ENCODE peak calls at places on chromosomes 13 and 19, in eight cellular contexts. J, Y, E, Q, N, X, I and R are unnamed samples.

GRCh38 chr19:17847538-17848366 is at the start of gene JAK3:
- DNase-seq in J (no peak), Y (peak), E (peak), Q (no peak), N (peak), X (peak), I (no peak), R (peak)

GRCh38 chr13:21147827-21148226 is 28.5 kb downstream of the SKA3 start:
- DNase-seq in J (no peak), Y (no peak), E (no peak), Q (no peak), N (no peak), X (no peak), I (no peak), R (no peak)

GRCh38 chr13:53151692-53152421 is 123.2 kb downstream of the OLFM4 start:
- DNase-seq in J (no peak), Y (no peak), E (peak), Q (peak), N (peak), X (peak), I (peak), R (peak)

GRCh38 chr19:14048439-14049153 is 13.3 kb downstream of the PALM3 start:
- DNase-seq in J (no peak), Y (peak), E (peak), Q (no peak), N (no peak), X (peak), I (peak), R (peak)

GRCh38 chr19:52066258-52066866 is 17.7 kb upstream of the ZNF432 start:
- DNase-seq in J (no peak), Y (no peak), E (no peak), Q (no peak), N (no peak), X (no peak), I (no peak), R (no peak)

GRCh38 chr13:40094056-40094455 is 438.6 kb downstream of the COG6 start:
- DNase-seq in J (no peak), Y (no peak), E (no peak), Q (no peak), N (no peak), X (no peak), I (peak), R (no peak)

GRCh38 chr19:18793144-18794028 is 2.3 kb upstream of the COMP start:
- DNase-seq in J (no peak), Y (no peak), E (no peak), Q (no peak), N (no peak), X (no peak), I (no peak), R (no peak)

GRCh38 chr19:51644636-51645271 is 1.9 kb downstream of the SIGLEC14 start:
- DNase-seq in J (no peak), Y (no peak), E (no peak), Q (no peak), N (peak), X (no peak), I (no peak), R (no peak)

GRCh38 chr13:39676315-39676876 is 20.9 kb downstream of the COG6 start:
- DNase-seq in J (no peak), Y (no peak), E (peak), Q (no peak), N (peak), X (peak), I (peak), R (peak)

GRCh38 chr19:43809762-43810696 is 7.8 kb upstream of the LYPD5 start:
- DNase-seq in J (no peak), Y (no peak), E (peak), Q (no peak), N (peak), X (peak), I (peak), R (peak)
- TF ChIP-seq CTCF in J (peak), Y (no peak), E (peak), Q (peak), N (peak), X (peak), I (peak), R (peak)

GRCh38 chr19:15368051-15368632 is 11.4 kb downstream of the AKAP8 start:
- DNase-seq in J (no peak), Y (no peak), E (no peak), Q (no peak), N (no peak), X (no peak), I (no peak), R (no peak)

GRCh38 chr19:15368798-15369593 is 10.6 kb downstream of the AKAP8 start:
- DNase-seq in J (no peak), Y (no peak), E (no peak), Q (no peak), N (no peak), X (no peak), I (no peak), R (no peak)

GRCh38 chr19:15367439-15367838 is 12.1 kb downstream of the AKAP8 start:
- DNase-seq in J (no peak), Y (no peak), E (no peak), Q (no peak), N (no peak), X (no peak), I (no peak), R (no peak)

GRCh38 chr19:15369594-15369891 is 10.0 kb downstream of the AKAP8 start:
- DNase-seq in J (no peak), Y (no peak), E (no peak), Q (no peak), N (no peak), X (no peak), I (no peak), R (no peak)

GRCh38 chr19:15365264-15365663 is 14.3 kb downstream of the AKAP8 start:
- DNase-seq in J (no peak), Y (no peak), E (no peak), Q (no peak), N (no peak), X (no peak), I (no peak), R (no peak)
- TF ChIP-seq CTCF in J (no peak), Y (no peak), E (no peak), Q (no peak), N (no peak), X (no peak), I (no peak), R (no peak)

GRCh38 chr19:7535035-7535992 is at the start of gene PNPLA6:
- DNase-seq in J (peak), Y (peak), E (peak), Q (no peak), N (peak), X (peak), I (peak), R (peak)
- TF ChIP-seq CTCF in J (no peak), Y (no peak), E (no peak), Q (no peak), N (no peak), X (no peak), I (no peak), R (no peak)

GRCh38 chr19:709196-709964 is 645 bp downstream of the PALM start:
- DNase-seq in J (no peak), Y (no peak), E (peak), Q (no peak), N (no peak), X (peak), I (no peak), R (no peak)

GRCh38 chr19:708154-709141 is at the start of gene PALM:
- DNase-seq in J (peak), Y (no peak), E (peak), Q (no peak), N (no peak), X (peak), I (no peak), R (no peak)

GRCh38 chr19:711224-711623 is 2.5 kb downstream of the PALM start:
- DNase-seq in J (no peak), Y (no peak), E (no peak), Q (no peak), N (no peak), X (no peak), I (no peak), R (no peak)

GRCh38 chr19:710767-711166 is 2.0 kb downstream of the PALM start:
- DNase-seq in J (no peak), Y (no peak), E (no peak), Q (no peak), N (no peak), X (no peak), I (no peak), R (no peak)

GRCh38 chr19:709965-710714 is 1.4 kb downstream of the PALM start:
- DNase-seq in J (peak), Y (no peak), E (peak), Q (no peak), N (no peak), X (no peak), I (no peak), R (no peak)
- TF ChIP-seq CTCF in J (no peak), Y (no peak), E (no peak), Q (no peak), N (no peak), X (no peak), I (no peak), R (no peak)

GRCh38 chr13:79228972-79229371 is 177.1 kb downstream of the RBM26 start:
- DNase-seq in J (no peak), Y (no peak), E (no peak), Q (no peak), N (no peak), X (no peak), I (peak), R (no peak)

GRCh38 chr13:79226938-79227337 is 179.1 kb downstream of the RBM26 start:
- DNase-seq in J (no peak), Y (no peak), E (no peak), Q (no peak), N (no peak), X (peak), I (no peak), R (no peak)

GRCh38 chr13:79229761-79230160 is 176.3 kb downstream of the RBM26 start:
- DNase-seq in J (no peak), Y (no peak), E (no peak), Q (no peak), N (no peak), X (no peak), I (no peak), R (no peak)

GRCh38 chr13:79227418-79227817 is 178.6 kb downstream of the RBM26 start:
- DNase-seq in J (no peak), Y (no peak), E (no peak), Q (no peak), N (peak), X (no peak), I (no peak), R (peak)

GRCh38 chr13:79231887-79232286 is 174.2 kb downstream of the RBM26 start:
- DNase-seq in J (no peak), Y (no peak), E (no peak), Q (no peak), N (no peak), X (no peak), I (peak), R (no peak)
- TF ChIP-seq CTCF in J (no peak), Y (no peak), E (no peak), Q (no peak), N (no peak), X (no peak), I (no peak), R (no peak)

GRCh38 chr19:46616631-46617322 is 8.1 kb downstream of the PTGIR start:
- DNase-seq in J (no peak), Y (no peak), E (peak), Q (no peak), N (peak), X (peak), I (peak), R (no peak)
- TF ChIP-seq CTCF in J (no peak), Y (no peak), E (peak), Q (peak), N (peak), X (peak), I (peak), R (peak)

DNA sequence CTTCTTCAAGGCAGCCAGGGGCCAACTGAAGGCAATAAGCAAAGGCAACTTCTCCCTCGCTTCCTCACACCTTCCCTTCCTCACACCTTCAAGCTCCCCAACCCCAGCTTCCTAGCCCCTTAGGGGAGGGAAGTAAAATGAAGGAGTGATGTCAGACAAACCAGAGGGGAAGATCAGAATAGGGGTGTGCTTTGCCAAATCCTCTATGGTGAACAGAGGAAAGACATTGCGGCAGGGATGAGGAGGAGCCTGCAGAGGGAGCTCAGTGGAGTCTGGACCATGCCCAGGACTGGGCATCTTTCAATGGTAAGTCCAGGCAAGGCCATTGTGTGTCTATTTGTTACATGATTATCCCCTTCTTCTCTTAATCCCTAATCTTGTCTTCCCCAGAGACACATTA is 164.0 kb downstream of the TSHZ3 start:
- DNase-seq in J (no peak), Y (no peak), E (peak), Q (no peak), N (no peak), X (no peak), I (no peak), R (no peak)
- TF ChIP-seq CTCF in J (no peak), Y (no peak), E (no peak), Q (no peak), N (no peak), X (peak), I (no peak), R (no peak)

GRCh38 chr19:43599635-43600295 is 3.4 kb downstream of the ZNF576 start:
- DNase-seq in J (no peak), Y (no peak), E (no peak), Q (no peak), N (no peak), X (no peak), I (no peak), R (no peak)
- TF ChIP-seq CTCF in J (no peak), Y (no peak), E (no peak), Q (no peak), N (no peak), X (no peak), I (no peak), R (no peak)

GRCh38 chr19:1619094-1619439 is 13.8 kb upstream of the UQCR11 start:
- DNase-seq in J (no peak), Y (no peak), E (no peak), Q (no peak), N (no peak), X (no peak), I (no peak), R (no peak)

GRCh38 chr19:1616396-1616795 is 11.1 kb upstream of the UQCR11 start:
- DNase-seq in J (no peak), Y (no peak), E (no peak), Q (no peak), N (no peak), X (no peak), I (no peak), R (no peak)

GRCh38 chr19:1616875-1617274 is 11.6 kb upstream of the UQCR11 start:
- DNase-seq in J (no peak), Y (no peak), E (no peak), Q (no peak), N (no peak), X (no peak), I (no peak), R (no peak)

GRCh38 chr19:1619703-1620102 is 14.4 kb upstream of the UQCR11 start:
- DNase-seq in J (no peak), Y (no peak), E (no peak), Q (no peak), N (no peak), X (no peak), I (no peak), R (no peak)

DNA sequence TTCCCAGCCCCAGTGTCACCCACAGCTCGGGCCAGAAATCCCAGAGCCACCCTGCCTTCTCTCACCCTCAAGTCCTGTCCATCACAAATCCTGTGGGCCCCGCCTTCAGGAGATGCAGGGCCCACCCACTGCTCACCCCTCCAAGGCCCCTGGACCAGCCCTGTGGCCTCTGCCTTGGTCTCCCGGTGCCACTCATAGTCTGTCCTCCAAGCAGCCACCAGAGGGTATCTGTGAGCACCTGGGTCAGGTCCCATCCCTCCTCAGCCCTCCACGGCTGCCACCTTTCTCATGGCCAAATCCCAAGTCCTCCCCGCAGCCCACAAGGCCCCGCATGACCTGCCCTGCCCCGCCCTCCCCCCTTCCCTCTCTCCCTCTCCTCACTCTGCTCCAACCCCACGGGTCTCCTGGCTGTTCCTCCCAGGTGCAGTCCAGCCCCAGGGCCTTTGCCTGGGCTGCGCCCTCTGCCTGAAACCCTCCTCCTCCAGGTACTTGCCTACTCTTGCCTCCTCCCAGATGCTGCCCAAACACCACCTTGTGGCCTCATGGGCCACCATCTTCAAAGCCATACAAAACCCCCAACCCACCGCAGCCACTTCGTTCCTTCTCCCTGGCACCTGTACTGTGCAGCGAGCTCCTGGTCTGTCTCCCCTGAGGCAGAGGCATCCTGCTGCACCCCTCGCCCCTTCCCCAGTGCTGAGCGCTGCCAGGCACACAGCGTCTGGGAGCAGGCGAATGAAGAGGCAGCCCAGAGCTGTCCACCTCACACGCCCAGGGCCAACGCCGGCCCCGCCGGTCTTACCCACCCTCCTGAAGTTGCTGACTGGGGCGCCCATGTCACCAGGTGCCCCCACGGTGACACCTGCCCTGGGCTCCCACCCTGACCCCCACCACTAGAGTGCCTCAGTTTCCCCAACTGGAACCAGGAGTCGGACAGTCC is 13.2 kb upstream of the UQCR11 start:
- DNase-seq in J (no peak), Y (no peak), E (peak), Q (no peak), N (no peak), X (peak), I (peak), R (peak)
- TF ChIP-seq CTCF in J (no peak), Y (no peak), E (peak), Q (peak), N (peak), X (peak), I (peak), R (peak)